ENCODE peak calls at places on chromosomes 13 and 19, in five cellular contexts. Q is cardiac muscle cell; D is esophagus squamous epithelium; Y is body of pancreas; K is effector memory CD4-positive, alpha-beta T cell. U is an unnamed sample. For H3K27me3 and H3K4me1, the result is how much of the 10 kb centered on the place peaks cover.

GRCh38 chr13:44853641-44854040 is 135.6 kb downstream of the NUFIP1 start:
- DNase-seq in D (no peak), Y (peak), K (no peak), Q (peak), U (no peak)

GRCh38 chr13:48431431-48431830 is 18.5 kb upstream of the LPAR6 start:
- DNase-seq in D (no peak), K (no peak), Y (no peak), Q (peak), U (no peak)

GRCh38 chr19:5801796-5802616 is 2.9 kb upstream of the NRTN start:
- DNase-seq in D (no peak), Q (peak), Y (no peak), K (no peak), U (no peak)

GRCh38 chr19:4278460-4278901 is 585 bp upstream of the SHD start:
- DNase-seq in K (no peak), D (no peak), Q (no peak), Y (no peak), U (no peak)

GRCh38 chr13:25288966-25289365 is 1.7 kb upstream of the MTMR6 start:
- DNase-seq in Y (no peak), K (no peak), Q (no peak), D (no peak), U (no peak)

GRCh38 chr19:56727731-56728130 is 56.2 kb upstream of the ZNF835 start:
- DNase-seq in D (no peak), Y (peak), Q (no peak), K (no peak), U (no peak)

GRCh38 chr13:34017231-34017630 is 199.3 kb downstream of the RFC3 start:
- DNase-seq in Q (no peak), K (no peak), D (no peak), Y (no peak), U (no peak)

GRCh38 chr19:45408830-45409593 is 2.6 kb downstream of the POLR1G start:
- DNase-seq in K (no peak), Y (no peak), D (no peak), Q (no peak), U (no peak)

GRCh38 chr13:101579291-101579802 is 126.9 kb downstream of the ITGBL1 start:
- DNase-seq in K (no peak), Y (no peak), D (no peak), Q (peak), U (peak)

GRCh38 chr13:98945863-98946605 is 31.8 kb downstream of the DOCK9 start:
- DNase-seq in Q (no peak), Y (no peak), K (no peak), D (no peak), U (peak)

GRCh38 chr19:6801397-6802086 is 29.0 kb downstream of the VAV1 start:
- DNase-seq in Q (peak), D (peak), K (peak), Y (peak), U (no peak)

GRCh38 chr13:99380921-99381645 is 73.9 kb upstream of the GPR183 start:
- DNase-seq in D (no peak), Y (no peak), K (no peak), Q (no peak), U (no peak)

GRCh38 chr13:43319617-43320444 is 296.4 kb downstream of the DNAJC15 start:
- DNase-seq in D (no peak), K (no peak), Q (no peak), Y (no peak), U (no peak)

GRCh38 chr13:89401209-89401810 is 1730.1 kb downstream of the SLITRK5 start:
- DNase-seq in Y (no peak), D (no peak), Q (peak), K (no peak), U (peak)

GRCh38 chr19:57830071-57830602 is at the start of gene ZNF587B:
- DNase-seq in K (no peak), Q (peak), D (no peak), Y (peak), U (peak)

GRCh38 chr19:55225415-55225958 is 3.1 kb downstream of the TMEM86B start:
- DNase-seq in Y (no peak), K (no peak), D (no peak), Q (no peak), U (no peak)

GRCh38 chr13:75226755-75227435 is 255.1 kb downstream of the TBC1D4 start:
- DNase-seq in Q (peak), Y (no peak), K (no peak), D (no peak), U (no peak)

GRCh38 chr13:90890435-90890834 is 457.1 kb upstream of the MIR17HG start:
- DNase-seq in K (no peak), D (no peak), Y (no peak), Q (no peak), U (no peak)

GRCh38 chr13:71625183-71625582 is 241.8 kb downstream of the DACH1 start:
- DNase-seq in Q (peak), D (no peak), K (no peak), Y (no peak), U (no peak)

GRCh38 chr13:85819513-85819912 is 20.3 kb upstream of the SLITRK6 start:
- DNase-seq in Y (no peak), Q (no peak), K (no peak), D (no peak), U (no peak)

GRCh38 chr19:44684892-44685847 is 13.8 kb upstream of the CEACAM16 start:
- DNase-seq in Q (peak), K (no peak), D (no peak), Y (no peak), U (peak)

GRCh38 chr13:107124129-107124718 is 556.3 kb upstream of the ARGLU1 start:
- DNase-seq in Q (peak), K (no peak), D (no peak), Y (no peak), U (peak)

GRCh38 chr13:93260591-93260990 is 34.0 kb downstream of the GPC6 start:
- DNase-seq in K (no peak), D (no peak), Q (peak), Y (no peak), U (no peak)

GRCh38 chr13:93254775-93255174 is 28.2 kb downstream of the GPC6 start:
- DNase-seq in Q (no peak), Y (no peak), K (no peak), D (no peak), U (no peak)

GRCh38 chr13:93262729-93263128 is 36.1 kb downstream of the GPC6 start:
- DNase-seq in K (no peak), Q (peak), Y (no peak), D (no peak), U (peak)

GRCh38 chr13:93256998-93257397 is 30.4 kb downstream of the GPC6 start:
- DNase-seq in Q (no peak), D (no peak), K (no peak), Y (no peak), U (no peak)

GRCh38 chr13:93259527-93260080 is 33.0 kb downstream of the GPC6 start:
- DNase-seq in Q (no peak), K (no peak), D (no peak), Y (no peak), U (no peak)
- H3K27me3 ChIP-seq in Q (under half), K (under half), D (under half), Y (under half), U (under half)

DNA sequence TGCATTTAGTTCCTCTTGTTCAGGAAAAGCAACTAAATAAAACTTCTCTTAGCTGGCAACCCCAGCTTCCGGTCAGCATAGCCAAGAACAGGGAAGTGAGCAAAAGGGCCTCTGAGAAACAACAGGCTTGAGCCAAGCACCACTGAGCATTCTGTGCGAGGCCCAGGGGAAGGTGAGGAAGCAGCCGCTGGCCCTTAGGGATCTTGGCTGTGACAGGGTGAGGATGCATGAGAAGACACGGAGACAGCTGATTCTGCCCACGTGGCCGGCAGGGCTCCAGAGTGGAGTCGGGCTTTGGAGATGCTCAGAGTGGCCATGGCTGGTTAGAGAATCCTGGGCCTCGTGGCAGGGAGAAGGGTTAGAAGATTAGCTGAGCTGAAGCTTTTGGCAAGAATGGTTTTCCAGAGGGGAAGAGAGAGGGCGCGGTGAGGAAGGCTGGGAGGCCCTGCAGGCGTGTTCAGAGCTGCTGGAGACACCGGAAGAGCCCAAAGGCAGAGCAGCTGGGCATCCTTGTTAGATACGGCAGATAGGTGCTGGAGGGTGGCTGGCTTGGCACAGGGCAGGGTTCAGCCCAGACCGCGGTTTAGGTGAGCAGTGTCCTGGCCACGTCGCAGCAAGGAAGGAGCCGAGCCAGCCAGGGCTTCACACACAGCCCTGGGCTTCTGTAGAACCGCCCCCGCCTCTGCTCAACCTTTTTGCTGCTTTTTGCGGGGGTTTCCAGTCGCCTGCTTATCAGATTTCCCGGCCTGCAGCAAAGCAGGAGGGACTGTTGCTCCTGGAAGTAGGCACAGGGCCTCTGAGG is 17.3 kb downstream of the UPF1 start:
- DNase-seq in K (no peak), Y (no peak), Q (peak), D (no peak), U (no peak)
- H3K4me1 ChIP-seq in K (under half), Y (half or more), Q (under half), D (half or more), U (under half)

GRCh38 chr19:1672038-1672768 is 19.8 kb upstream of the TCF3 start:
- DNase-seq in K (no peak), D (no peak), Q (peak), Y (peak), U (peak)
- H3K27me3 ChIP-seq in K (half or more), D (under half), Q (half or more), Y (under half), U (half or more)

GRCh38 chr19:2326699-2327360 is 1.6 kb downstream of the LSM7 start:
- DNase-seq in D (no peak), Y (no peak), Q (no peak), K (no peak), U (no peak)

GRCh38 chr19:2328401-2329161 is at the start of the genes LSM7 and SPPL2B:
- DNase-seq in Q (peak), Y (peak), D (peak), K (peak), U (peak)

GRCh38 chr19:2329528-2329927 is 1.0 kb downstream of the SPPL2B start:
- DNase-seq in D (no peak), Y (no peak), Q (no peak), K (no peak), U (no peak)

GRCh38 chr19:2329162-2329505 is 650 bp downstream of the SPPL2B start:
- DNase-seq in Q (no peak), K (no peak), D (no peak), Y (no peak), U (no peak)

GRCh38 chr19:2327773-2328400 is 499 bp downstream of the LSM7 start:
- DNase-seq in D (no peak), K (peak), Q (peak), Y (peak), U (peak)
- H3K4me1 ChIP-seq in D (half or more), K (under half), Q (under half), Y (half or more), U (under half)

DNA sequence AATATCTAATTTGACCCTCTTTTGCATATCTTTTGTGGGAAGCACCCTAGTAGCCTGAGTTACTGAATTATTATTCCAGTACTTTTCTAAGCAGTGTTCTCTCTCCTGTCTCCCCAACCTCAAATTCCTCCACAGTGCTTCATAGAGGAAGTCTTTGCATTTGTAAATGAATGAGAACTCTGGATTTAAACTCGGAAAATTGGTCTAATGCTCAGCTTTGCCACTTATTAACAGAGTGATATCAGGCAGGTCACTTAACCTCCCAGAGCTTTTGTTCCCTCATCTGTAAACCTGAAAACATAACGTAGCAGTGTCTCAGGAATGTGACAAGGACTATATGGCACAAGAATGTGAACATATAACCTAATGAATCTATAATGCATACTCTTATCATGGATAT is 26.2 kb downstream of the FREM2 start:
- DNase-seq in D (no peak), Q (no peak), K (no peak), Y (no peak), U (no peak)
- H3K27me3 ChIP-seq in D (under half), Q (under half), K (under half), Y (under half), U (under half)

DNA sequence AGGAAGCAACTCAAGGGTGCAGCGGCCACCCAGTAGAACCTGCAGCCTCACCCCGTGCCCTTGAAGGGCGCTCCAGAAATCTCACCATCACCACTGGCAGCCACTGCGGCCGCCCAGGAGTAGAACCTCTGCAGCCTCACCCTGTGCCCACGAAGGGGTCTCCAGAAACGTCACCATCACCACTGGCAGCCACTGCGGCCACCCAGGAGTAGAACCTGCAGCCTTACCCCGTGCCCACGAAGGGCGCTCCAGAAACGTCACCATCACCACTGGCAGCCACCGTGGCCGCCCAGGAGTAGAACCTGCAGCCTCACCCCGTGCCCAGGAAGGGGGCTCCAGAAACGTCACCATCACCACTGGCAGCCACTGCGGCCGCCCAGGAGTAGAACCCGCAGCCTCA is 336.0 kb downstream of the TEX29 start:
- DNase-seq in Q (no peak), K (no peak), Y (no peak), D (no peak), U (no peak)
- H3K4me1 ChIP-seq in Q (under half), K (under half), Y (under half), D (under half), U (under half)